ENCODE peak calls at places on chromosome 3, in six cellular contexts. One of them, this sample, is unnamed. For H3K9me3, the result is how much of the 10 kb centered on the place peaks cover.

GRCh38 chr3:141050576-141050912 is 603 bp upstream of the SPSB4 start:
- DNase-seq in fibroblast of lung: no peak
- DNase-seq in adrenal gland: no peak
- DNase-seq in breast epithelium: no peak
- DNase-seq in pancreas: no peak
- DNase-seq in adipocyte: no peak
- DNase-seq in this sample: no peak

GRCh38 chr3:51388286-51389029 is 2.6 kb upstream of the RBM15B start:
- DNase-seq in adrenal gland: no peak
- DNase-seq in breast epithelium: peak
- DNase-seq in fibroblast of lung: no peak
- DNase-seq in pancreas: no peak
- DNase-seq in adipocyte: peak
- DNase-seq in this sample: no peak

GRCh38 chr3:60282840-60283239 is 968.4 kb downstream of the FHIT start:
- DNase-seq in pancreas: no peak
- DNase-seq in adipocyte: no peak
- DNase-seq in fibroblast of lung: no peak
- DNase-seq in adrenal gland: no peak
- DNase-seq in breast epithelium: no peak
- DNase-seq in this sample: no peak

GRCh38 chr3:71039332-71039731 is 544.2 kb downstream of the FOXP1 start:
- DNase-seq in fibroblast of lung: no peak
- DNase-seq in adipocyte: no peak
- DNase-seq in breast epithelium: no peak
- DNase-seq in pancreas: no peak
- DNase-seq in adrenal gland: no peak
- DNase-seq in this sample: no peak

GRCh38 chr3:62242846-62243245 is 130.5 kb downstream of the FEZF2 start:
- DNase-seq in fibroblast of lung: no peak
- DNase-seq in pancreas: no peak
- DNase-seq in breast epithelium: no peak
- DNase-seq in adipocyte: no peak
- DNase-seq in adrenal gland: no peak
- DNase-seq in this sample: no peak

GRCh38 chr3:9810846-9811245 is 784 bp downstream of the TTLL3 start:
- DNase-seq in adrenal gland: no peak
- DNase-seq in pancreas: no peak
- DNase-seq in breast epithelium: no peak
- DNase-seq in fibroblast of lung: no peak
- DNase-seq in adipocyte: no peak
- DNase-seq in this sample: no peak

GRCh38 chr3:128726691-128727031 is 678 bp downstream of the RAB7A start:
- DNase-seq in adrenal gland: peak
- DNase-seq in pancreas: peak
- DNase-seq in breast epithelium: peak
- DNase-seq in adipocyte: peak
- DNase-seq in fibroblast of lung: peak
- DNase-seq in this sample: peak

GRCh38 chr3:174125267-174125844 is 727.8 kb downstream of the NLGN1 start:
- DNase-seq in fibroblast of lung: peak
- DNase-seq in pancreas: no peak
- DNase-seq in adrenal gland: no peak
- DNase-seq in breast epithelium: no peak
- DNase-seq in adipocyte: peak
- DNase-seq in this sample: no peak

GRCh38 chr3:37183976-37184375 is 9.6 kb upstream of the LRRFIP2 start:
- DNase-seq in adipocyte: no peak
- DNase-seq in adrenal gland: no peak
- DNase-seq in fibroblast of lung: peak
- DNase-seq in pancreas: no peak
- DNase-seq in breast epithelium: no peak
- DNase-seq in this sample: no peak

GRCh38 chr3:143443851-143444331 is 324.3 kb downstream of the CHST2 start:
- DNase-seq in adrenal gland: peak
- DNase-seq in breast epithelium: no peak
- DNase-seq in pancreas: no peak
- DNase-seq in fibroblast of lung: peak
- DNase-seq in adipocyte: peak
- DNase-seq in this sample: no peak

GRCh38 chr3:193418576-193419373 is 40.2 kb upstream of the ATP13A5 start:
- DNase-seq in adrenal gland: no peak
- DNase-seq in fibroblast of lung: no peak
- DNase-seq in pancreas: no peak
- DNase-seq in breast epithelium: no peak
- DNase-seq in adipocyte: no peak
- DNase-seq in this sample: no peak
- H3K9me3 ChIP-seq in adrenal gland: under half
- H3K9me3 ChIP-seq in fibroblast of lung: under half
- H3K9me3 ChIP-seq in pancreas: under half
- H3K9me3 ChIP-seq in breast epithelium: under half
- H3K9me3 ChIP-seq in adipocyte: under half
- H3K9me3 ChIP-seq in this sample: under half

GRCh38 chr3:104018541-104018940 is 1348.2 kb upstream of the ALCAM start:
- DNase-seq in adrenal gland: no peak
- DNase-seq in breast epithelium: no peak
- DNase-seq in pancreas: no peak
- DNase-seq in adipocyte: peak
- DNase-seq in fibroblast of lung: no peak
- DNase-seq in this sample: no peak
- H3K9me3 ChIP-seq in adrenal gland: under half
- H3K9me3 ChIP-seq in breast epithelium: under half
- H3K9me3 ChIP-seq in pancreas: under half
- H3K9me3 ChIP-seq in adipocyte: under half
- H3K9me3 ChIP-seq in fibroblast of lung: under half
- H3K9me3 ChIP-seq in this sample: under half

GRCh38 chr3:43046583-43046982 is 59.3 kb downstream of the POMGNT2 start:
- DNase-seq in pancreas: no peak
- DNase-seq in adrenal gland: no peak
- DNase-seq in adipocyte: no peak
- DNase-seq in breast epithelium: no peak
- DNase-seq in fibroblast of lung: no peak
- DNase-seq in this sample: no peak
- H3K9me3 ChIP-seq in pancreas: under half
- H3K9me3 ChIP-seq in adrenal gland: under half
- H3K9me3 ChIP-seq in adipocyte: half or more
- H3K9me3 ChIP-seq in breast epithelium: under half
- H3K9me3 ChIP-seq in fibroblast of lung: under half
- H3K9me3 ChIP-seq in this sample: under half

DNA sequence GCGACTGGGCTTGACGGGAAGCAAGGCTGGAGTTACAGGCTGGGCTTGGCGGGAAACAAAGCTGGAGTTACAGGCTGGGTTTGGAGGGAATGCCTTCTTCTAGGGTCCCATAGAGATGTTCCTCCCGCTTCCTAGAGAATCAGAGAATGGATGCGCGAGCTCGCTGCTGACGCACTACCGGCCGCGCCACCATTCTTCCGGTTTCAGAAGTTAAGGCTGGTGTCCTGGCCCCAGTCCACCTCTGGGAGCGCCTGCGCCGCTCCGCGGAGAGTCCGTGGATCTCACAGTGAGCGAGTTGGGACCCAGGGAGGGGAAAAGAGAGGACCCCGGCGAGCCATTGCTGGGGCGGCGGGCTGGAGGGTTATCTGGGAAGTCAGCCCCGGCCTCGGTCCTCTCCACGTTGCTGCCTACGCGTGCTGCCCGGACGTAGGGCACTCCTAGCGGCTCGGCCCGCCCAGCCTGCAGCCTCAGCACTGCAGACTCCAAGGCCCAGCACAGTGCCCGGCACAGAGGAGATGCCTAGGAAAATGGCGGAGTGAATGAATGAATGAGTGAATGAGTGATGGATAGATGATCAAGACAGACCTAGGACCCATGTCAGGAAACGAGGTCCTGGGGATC is at the start of gene ZNF502:
- DNase-seq in pancreas: peak
- DNase-seq in breast epithelium: peak
- DNase-seq in fibroblast of lung: peak
- DNase-seq in adrenal gland: peak
- DNase-seq in adipocyte: peak
- DNase-seq in this sample: peak
- H3K9me3 ChIP-seq in pancreas: under half
- H3K9me3 ChIP-seq in breast epithelium: under half
- H3K9me3 ChIP-seq in fibroblast of lung: under half
- H3K9me3 ChIP-seq in adrenal gland: under half
- H3K9me3 ChIP-seq in adipocyte: half or more
- H3K9me3 ChIP-seq in this sample: under half

This sample was measured in T-helper 17 cell.